ENCODE peak calls at places on chromosomes 6 and 20, in ten cellular contexts. U is GM23338, D is PC-3, P is AG09319, Q is endothelial cell, E is upper lobe of left lung, I is heart left ventricle, G is GM12864, H is A549, K is fibroblast of mammary gland. A is an unnamed sample.

GRCh38 chr6:17703256-17703694 is 3.5 kb downstream of the NUP153 start:
- DNase-seq in P (no peak), Q (no peak), U (no peak), G (peak), E (no peak), I (no peak), H (no peak), D (peak), K (peak), A (no peak)

GRCh38 chr6:10177703-10178102 is 237.2 kb downstream of the TFAP2A start:
- DNase-seq in E (no peak), D (peak), Q (no peak), I (no peak), H (peak), K (no peak), U (no peak), P (no peak), G (no peak), A (no peak)

GRCh38 chr20:2955257-2955950 is 82.1 kb downstream of the PTPRA start:
- DNase-seq in I (no peak), H (no peak), G (no peak), U (no peak), K (no peak), P (no peak), E (no peak), D (no peak), Q (no peak), A (no peak)

GRCh38 chr6:11202513-11203305 is 29.8 kb downstream of the NEDD9 start:
- DNase-seq in I (no peak), U (peak), D (no peak), Q (peak), P (no peak), K (no peak), E (no peak), H (no peak), G (no peak), A (peak)

GRCh38 chr20:36542019-36542488 is 735 bp downstream of the MYL9 start:
- DNase-seq in P (no peak), K (peak), I (peak), E (no peak), H (no peak), D (peak), U (peak), G (no peak), Q (peak), A (peak)

GRCh38 chr6:166005401-166005845 is 162.2 kb downstream of the TBXT start:
- DNase-seq in I (peak), U (peak), P (no peak), G (no peak), K (peak), H (peak), E (peak), Q (no peak), D (no peak), A (no peak)

GRCh38 chr6:65110031-65110430 is 597.0 kb downstream of the EYS start:
- DNase-seq in K (no peak), H (no peak), G (no peak), Q (no peak), D (no peak), E (no peak), I (no peak), P (no peak), U (no peak), A (no peak)

GRCh38 chr20:9311132-9311531 is 203.3 kb upstream of the LAMP5 start:
- DNase-seq in E (no peak), H (no peak), D (no peak), P (no peak), I (no peak), U (no peak), G (no peak), Q (no peak), K (peak), A (no peak)

GRCh38 chr6:99522531-99522930 is 7.3 kb upstream of the USP45 start:
- DNase-seq in K (peak), G (no peak), H (peak), U (no peak), P (no peak), E (no peak), D (no peak), I (no peak), Q (no peak), A (no peak)

GRCh38 chr6:56851541-56852248 is 103.2 kb upstream of the BEND6 start:
- DNase-seq in D (peak), E (no peak), P (peak), Q (peak), H (peak), G (peak), U (peak), K (peak), I (no peak), A (no peak)

GRCh38 chr6:150299873-150300485 is 68.8 kb upstream of the IYD start:
- DNase-seq in D (no peak), E (no peak), K (no peak), P (no peak), I (peak), Q (no peak), G (no peak), U (no peak), H (no peak), A (no peak)

GRCh38 chr20:17835240-17835940 is 133.2 kb downstream of the SNX5 start:
- DNase-seq in U (no peak), E (peak), I (peak), G (no peak), P (no peak), H (peak), D (peak), Q (no peak), K (peak), A (no peak)

GRCh38 chr6:110285306-110286060 is 72.7 kb downstream of the METTL24 start:
- DNase-seq in E (no peak), Q (no peak), U (peak), I (no peak), D (no peak), G (no peak), H (no peak), P (no peak), K (peak), A (no peak)

GRCh38 chr6:112936079-112936472 is 588.9 kb downstream of the RFPL4B start:
- DNase-seq in U (no peak), D (no peak), G (no peak), H (no peak), I (no peak), P (no peak), E (no peak), K (no peak), Q (no peak), A (no peak)

GRCh38 chr6:133326584-133326983 is 85.4 kb downstream of the EYA4 start:
- DNase-seq in D (no peak), E (no peak), G (no peak), H (no peak), I (no peak), Q (no peak), U (no peak), P (no peak), K (no peak), A (no peak)

GRCh38 chr20:46690219-46691111 is 1.2 kb upstream of the TP53RK start:
- DNase-seq in Q (no peak), D (no peak), G (no peak), H (no peak), K (peak), E (no peak), P (no peak), I (no peak), U (no peak), A (no peak)

GRCh38 chr20:539848-540247 is 3.7 kb downstream of the CSNK2A1 start:
- DNase-seq in E (no peak), U (peak), Q (no peak), H (no peak), K (peak), I (no peak), P (no peak), D (peak), G (no peak), A (no peak)

GRCh38 chr6:79257381-79258205 is 23.1 kb upstream of the HMGN3 start:
- DNase-seq in D (peak), P (no peak), H (no peak), Q (no peak), I (no peak), K (peak), U (no peak), G (no peak), E (no peak), A (no peak)

GRCh38 chr6:83696674-83697073 is 12.2 kb downstream of the SNAP91 start:
- DNase-seq in E (no peak), D (peak), U (no peak), P (no peak), I (no peak), G (no peak), Q (no peak), K (no peak), H (no peak), A (no peak)

GRCh38 chr6:83702749-83703148 is 6.2 kb downstream of the SNAP91 start:
- DNase-seq in I (no peak), D (no peak), G (no peak), H (no peak), E (no peak), U (no peak), K (no peak), Q (no peak), P (no peak), A (no peak)

GRCh38 chr6:83707829-83708545 is 914 bp downstream of the SNAP91 start:
- DNase-seq in K (no peak), U (peak), Q (peak), I (no peak), P (no peak), H (no peak), E (peak), D (no peak), G (no peak), A (peak)

GRCh38 chr6:83702077-83702476 is 6.8 kb downstream of the SNAP91 start:
- DNase-seq in D (no peak), G (no peak), P (no peak), Q (no peak), U (no peak), H (no peak), K (no peak), E (no peak), I (no peak), A (no peak)
- TF ChIP-seq CTCF in D (no peak), G (no peak), P (no peak), Q (no peak), U (no peak), H (no peak), K (no peak), E (no peak), I (no peak), A (no peak)

GRCh38 chr6:89583559-89583958 is 55.0 kb downstream of the LYRM2 start:
- DNase-seq in P (no peak), K (no peak), H (no peak), D (no peak), G (no peak), Q (no peak), I (no peak), U (peak), E (no peak), A (no peak)
- TF ChIP-seq CTCF in P (no peak), K (no peak), H (no peak), D (no peak), G (no peak), Q (no peak), I (no peak), U (peak), E (no peak), A (no peak)

GRCh38 chr6:13359287-13359686 is 30.9 kb upstream of the TBC1D7 start:
- DNase-seq in K (no peak), H (no peak), D (no peak), E (no peak), U (no peak), I (no peak), P (no peak), Q (no peak), G (no peak), A (no peak)

GRCh38 chr6:13355969-13356368 is 27.6 kb upstream of the TBC1D7 start:
- DNase-seq in P (no peak), U (no peak), G (peak), E (no peak), D (no peak), I (no peak), K (no peak), Q (no peak), H (no peak), A (no peak)

GRCh38 chr6:13355043-13355945 is 27.0 kb upstream of the TBC1D7 start:
- DNase-seq in D (peak), Q (no peak), H (no peak), I (no peak), G (peak), K (peak), U (no peak), E (no peak), P (peak), A (no peak)

GRCh38 chr6:13358486-13358885 is 30.1 kb upstream of the TBC1D7 start:
- DNase-seq in D (no peak), H (no peak), G (no peak), K (no peak), U (no peak), P (no peak), E (no peak), I (no peak), Q (no peak), A (no peak)

GRCh38 chr6:13357551-13358075 is 29.3 kb upstream of the TBC1D7 start:
- DNase-seq in I (peak), P (no peak), D (no peak), K (peak), Q (no peak), U (peak), G (no peak), H (no peak), E (peak), A (no peak)
- TF ChIP-seq CTCF in I (no peak), P (peak), D (no peak), K (no peak), Q (no peak), U (no peak), G (no peak), H (no peak), E (no peak), A (no peak)

GRCh38 chr6:39184906-39185580 is 44.2 kb downstream of the KCNK5 start:
- DNase-seq in E (no peak), I (no peak), U (no peak), Q (no peak), G (no peak), D (peak), K (no peak), H (no peak), P (no peak), A (no peak)
- TF ChIP-seq CTCF in E (no peak), I (no peak), U (no peak), Q (no peak), G (no peak), D (no peak), K (no peak), H (no peak), P (no peak), A (no peak)

GRCh38 chr6:15247750-15248450 is 2.0 kb downstream of the JARID2 start:
- DNase-seq in G (no peak), P (no peak), I (peak), E (peak), D (peak), H (peak), K (peak), U (peak), Q (peak), A (peak)
- TF ChIP-seq CTCF in G (peak), P (no peak), I (peak), E (peak), D (peak), H (peak), K (no peak), U (no peak), Q (peak), A (peak)